ENCODE peak calls at places on chromosomes 4 and X, in seven cellular contexts. F is fibroblast of mammary gland, X is psoas muscle, J is endothelial cell, T is BJ, L is NB4, D is transverse colon. H is an unnamed sample.

GRCh38 chr4:185470503-185471195 is 884 bp downstream of the CCDC110 start:
- DNase-seq in F (peak), L (peak), X (peak), D (peak), T (no peak), J (no peak), H (peak)

GRCh38 chr4:86233681-86234080 is 126.2 kb downstream of the MAPK10 start:
- DNase-seq in L (no peak), D (no peak), X (no peak), T (no peak), J (no peak), F (no peak), H (no peak)

GRCh38 chr4:112145326-112145819 is at the start of gene FAM241A:
- DNase-seq in X (peak), T (no peak), L (peak), D (peak), J (peak), F (peak), H (peak)

GRCh38 chr4:137129471-137130244 is 402.6 kb downstream of the PCDH18 start:
- DNase-seq in X (no peak), L (no peak), T (no peak), D (no peak), J (no peak), F (peak), H (no peak)

GRCh38 chr4:76251448-76252270 is at the start of gene FAM47E:
- DNase-seq in J (peak), F (peak), X (peak), D (peak), L (peak), T (no peak), H (peak)

GRCh38 chr4:41160010-41160789 is 54.1 kb downstream of the APBB2 start:
- DNase-seq in T (peak), X (peak), F (peak), L (no peak), D (no peak), J (no peak), H (no peak)

GRCh38 chrX:132277953-132278614 is 58.8 kb upstream of the RAP2C start:
- DNase-seq in L (no peak), X (no peak), F (no peak), J (no peak), D (no peak), T (no peak), H (no peak)

GRCh38 chr4:26372525-26373172 is 51.8 kb downstream of the RBPJ start:
- DNase-seq in L (peak), X (no peak), F (peak), D (no peak), J (no peak), T (no peak), H (peak)

DNA sequence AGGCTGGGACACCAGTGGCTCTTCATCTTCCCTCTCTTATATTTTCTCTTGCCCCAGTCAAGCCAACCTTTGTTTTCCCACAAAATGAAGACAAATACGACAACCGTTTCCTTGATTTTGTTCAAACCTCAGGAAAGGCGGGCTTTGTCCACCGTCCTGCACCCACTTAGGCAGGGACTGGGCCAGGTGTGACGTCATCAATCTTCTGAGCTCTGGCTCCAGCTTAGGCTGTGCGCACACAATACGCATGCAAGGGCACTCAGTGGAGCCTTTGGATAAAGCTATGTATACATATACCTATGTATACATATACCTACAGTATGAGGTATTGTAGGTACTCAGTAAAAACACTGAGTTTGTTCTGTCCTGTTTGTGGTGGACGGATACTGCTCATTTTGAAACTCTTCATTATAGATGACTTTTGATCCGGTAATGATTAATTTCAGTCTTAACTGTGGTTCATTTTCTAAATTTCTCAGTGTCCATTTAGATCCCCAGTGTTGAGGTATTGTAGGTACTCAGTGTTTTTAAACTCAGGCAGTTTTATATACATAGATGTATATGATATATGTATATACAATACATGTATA is 194.9 kb downstream of the MGST2 start:
- DNase-seq in T (no peak), F (no peak), J (no peak), X (no peak), D (no peak), L (no peak), H (no peak)
- TF ChIP-seq CTCF in T (no peak), F (no peak), J (no peak), X (no peak), D (no peak), L (no peak), H (no peak)

DNA sequence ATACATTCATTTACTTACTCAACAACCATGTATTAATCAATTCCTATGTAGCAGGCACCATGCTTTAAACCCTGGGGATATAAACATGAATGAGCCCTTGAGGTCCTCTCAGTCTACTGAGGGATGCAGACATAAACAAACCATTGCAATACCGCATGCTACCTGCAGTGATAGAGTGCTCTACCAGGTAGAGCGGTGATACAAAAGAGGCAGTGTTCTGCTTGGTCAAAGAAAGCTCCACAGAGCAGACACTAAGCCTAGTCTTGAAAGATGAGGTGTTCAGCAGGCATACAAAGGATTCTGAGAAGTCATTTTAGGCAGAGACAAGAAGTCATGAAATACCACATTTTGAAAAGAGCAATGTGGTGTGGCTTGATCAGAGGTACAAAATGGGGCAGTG is 26.9 kb upstream of the AMOT start:
- DNase-seq in F (no peak), X (no peak), T (no peak), J (no peak), L (no peak), D (no peak), H (no peak)
- TF ChIP-seq CTCF in F (no peak), X (no peak), T (no peak), J (no peak), L (no peak), D (no peak), H (no peak)

DNA sequence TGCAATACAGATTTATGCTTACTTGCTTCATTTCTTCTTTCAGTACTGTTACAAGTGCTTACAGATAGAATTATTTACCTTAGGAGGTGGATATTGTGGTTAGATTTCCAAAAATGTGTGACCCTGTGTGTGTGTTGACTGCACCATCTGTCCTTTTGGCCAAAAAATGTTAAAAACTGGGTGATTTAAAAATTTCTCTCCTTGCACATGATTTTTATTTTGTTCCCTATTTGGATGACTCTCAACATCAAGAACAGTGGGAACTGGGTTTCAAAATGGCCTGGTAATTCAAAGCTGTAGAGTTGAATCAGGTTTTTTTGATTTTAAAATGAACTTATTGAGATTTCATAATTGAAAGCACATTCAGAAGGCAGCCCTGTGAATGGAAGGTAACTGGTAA is 1132.9 kb downstream of the RAPGEF2 start:
- DNase-seq in J (no peak), X (no peak), D (no peak), T (no peak), L (no peak), F (no peak), H (no peak)
- TF ChIP-seq CTCF in J (no peak), X (no peak), D (no peak), T (no peak), L (no peak), F (no peak), H (no peak)

GRCh38 chrX:80550722-80551121 is 130.5 kb downstream of the TENT5D start:
- DNase-seq in T (no peak), J (peak), D (no peak), F (no peak), L (peak), X (no peak), H (peak)
- TF ChIP-seq CTCF in T (no peak), J (no peak), D (no peak), F (no peak), L (peak), X (no peak), H (peak)

DNA sequence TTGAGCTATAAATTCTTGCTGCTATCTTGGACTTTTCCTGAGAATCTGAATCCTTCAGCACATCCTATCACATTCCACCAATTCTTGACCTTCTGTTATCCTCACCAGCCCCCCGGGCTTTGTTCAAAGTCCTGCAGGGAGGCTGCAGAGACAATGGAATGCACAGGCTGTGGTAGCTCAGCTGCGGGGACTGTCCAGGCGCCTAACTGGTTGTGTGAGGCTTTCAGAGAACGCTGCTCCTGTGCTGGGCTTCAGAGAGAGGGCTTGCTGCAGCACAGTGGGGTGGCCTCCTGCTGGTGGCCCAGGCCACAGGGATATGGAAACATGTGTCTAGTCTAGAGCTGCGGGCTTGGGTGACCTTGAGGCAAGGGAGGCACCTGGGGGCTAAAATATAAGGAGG is 196.4 kb upstream of the GATB start:
- DNase-seq in L (no peak), X (no peak), F (no peak), T (no peak), J (peak), D (no peak), H (no peak)
- TF ChIP-seq CTCF in L (no peak), X (no peak), F (no peak), T (peak), J (no peak), D (no peak), H (no peak)

DNA sequence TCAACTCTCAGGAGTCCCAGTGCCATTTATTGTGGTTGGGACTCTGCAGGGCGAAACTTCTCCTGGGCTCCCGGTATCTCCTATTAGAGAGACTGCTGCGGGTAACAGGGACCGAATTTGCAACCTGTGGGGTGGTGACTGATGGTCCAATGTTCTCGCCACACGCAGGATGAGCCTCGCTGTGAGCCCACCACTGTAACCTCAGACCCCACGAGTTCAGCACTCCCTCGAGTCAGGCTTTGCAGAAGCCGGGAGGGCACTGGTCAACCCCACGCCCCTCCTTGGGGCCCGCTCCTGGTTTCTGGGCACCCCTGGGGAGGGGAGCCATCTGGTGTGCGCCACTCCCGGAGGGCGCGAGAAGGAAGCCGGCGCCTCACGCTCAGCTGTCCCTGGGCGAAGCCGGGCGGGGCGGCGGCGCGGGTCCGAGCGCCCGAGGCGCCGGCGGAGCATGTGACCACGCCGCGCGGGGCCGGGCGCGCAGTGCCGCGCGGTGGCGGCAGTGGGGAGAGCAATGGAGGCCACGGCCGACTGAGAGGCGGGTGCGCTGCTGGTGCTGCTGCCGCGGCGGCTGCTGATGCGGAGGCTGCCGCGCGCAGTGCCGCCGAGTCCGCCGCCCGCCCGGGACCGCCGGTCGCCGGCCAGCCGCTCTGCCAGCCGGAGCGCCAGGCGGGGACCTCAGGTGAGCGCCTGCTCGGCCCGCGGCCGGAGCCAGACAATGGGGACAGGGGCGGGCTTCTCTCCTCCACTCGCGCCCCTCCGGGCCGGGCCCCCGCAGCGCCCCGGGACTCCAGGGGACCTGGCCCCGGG is 100.1 kb downstream of the CEP135 start:
- DNase-seq in F (peak), X (peak), D (peak), J (peak), L (peak), T (no peak), H (peak)
- TF ChIP-seq CTCF in F (no peak), X (peak), D (no peak), J (peak), L (no peak), T (peak), H (no peak)

GRCh38 chrX:150475466-150475865 is 93.0 kb upstream of the MTM1 start:
- DNase-seq in F (peak), T (no peak), D (no peak), X (no peak), J (no peak), L (peak), H (no peak)
- TF ChIP-seq CTCF in F (no peak), T (no peak), D (no peak), X (no peak), J (no peak), L (no peak), H (no peak)

DNA sequence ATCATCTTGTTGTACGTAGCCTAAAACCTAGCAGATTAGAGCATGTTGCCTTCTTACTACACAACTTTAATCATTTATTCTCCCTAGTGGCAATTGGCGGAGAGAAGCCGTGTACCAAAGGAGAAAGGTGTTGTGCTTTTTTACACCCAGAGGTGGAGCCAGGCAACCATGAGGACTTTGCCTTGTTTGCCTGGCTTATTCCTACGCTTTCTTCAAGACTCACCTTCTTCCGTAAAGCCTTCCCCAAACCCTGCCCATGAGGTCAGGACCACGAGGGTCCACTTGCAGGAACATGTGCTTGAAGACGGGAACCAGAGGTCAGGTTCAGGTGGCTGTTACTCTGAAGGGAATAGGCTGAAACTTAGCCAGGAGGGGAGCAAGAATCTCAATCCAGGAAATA is 290.5 kb downstream of the RAB28 start:
- DNase-seq in F (no peak), L (no peak), D (no peak), T (no peak), X (no peak), J (no peak), H (no peak)
- TF ChIP-seq CTCF in F (no peak), L (no peak), D (no peak), T (no peak), X (no peak), J (no peak), H (no peak)

DNA sequence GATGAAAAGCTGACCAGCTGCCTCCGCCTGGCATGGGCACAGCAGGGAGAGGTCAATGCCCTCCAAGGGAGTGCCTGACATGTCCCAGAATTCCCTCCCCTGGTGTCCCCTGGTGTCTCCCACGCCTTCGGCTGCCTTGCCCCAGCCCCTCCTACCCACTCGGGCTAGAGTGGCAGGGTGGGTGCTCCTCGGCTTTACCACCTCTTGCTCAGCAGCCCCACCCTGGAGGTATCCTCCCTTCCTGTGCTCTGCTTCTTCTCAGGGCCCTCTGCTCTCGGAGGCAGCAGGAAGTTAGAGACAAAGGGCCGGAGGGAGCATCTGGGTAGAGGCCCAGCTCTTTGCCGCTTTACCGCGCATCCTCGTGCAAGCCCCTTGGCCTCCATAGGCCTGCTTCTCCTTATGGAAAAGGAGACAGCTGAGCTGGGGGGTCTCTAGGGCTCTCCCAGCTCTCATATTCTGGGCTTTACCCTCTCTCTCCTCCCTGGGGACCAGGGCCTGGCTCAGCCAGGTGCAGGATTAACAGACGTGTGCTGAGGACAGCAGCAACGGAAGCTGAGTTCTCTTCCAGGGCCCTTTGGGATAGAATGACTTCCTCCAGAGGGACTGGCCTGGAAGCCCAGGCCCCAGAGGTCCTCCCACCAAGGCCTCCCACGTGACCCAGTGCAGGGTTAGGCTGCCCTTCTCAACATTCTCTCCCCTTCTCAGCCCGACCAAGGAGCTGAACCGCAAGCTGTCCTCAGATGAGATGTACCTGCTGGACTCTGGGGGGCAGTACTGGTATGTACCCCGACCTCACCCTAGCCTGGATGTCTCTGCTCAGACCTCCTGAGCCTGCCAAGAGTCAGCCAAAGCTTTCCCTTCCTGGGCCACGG is 17.2 kb downstream of the XPNPEP2 start:
- DNase-seq in J (no peak), T (no peak), D (no peak), F (no peak), X (no peak), L (peak), H (no peak)
- TF ChIP-seq CTCF in J (no peak), T (no peak), D (no peak), F (no peak), X (no peak), L (peak), H (no peak)